ENCODE peak calls at places on chromosomes 13 and 19, in ten cellular contexts. One of them, this sample, is unnamed.

GRCh38 chr19:1270168-1270853 is 1.2 kb downstream of the CIRBP start:
- DNase-seq in naive thymus-derived CD8-positive, alpha-beta T cell: no peak
- DNase-seq in thoracic aorta: no peak
- DNase-seq in iris pigment epithelial cell: no peak
- DNase-seq in AG09319: no peak
- DNase-seq in sigmoid colon: no peak
- DNase-seq in tibial artery: no peak
- DNase-seq in amniotic stem cell: no peak
- DNase-seq in T-cell: peak
- DNase-seq in pons: no peak
- DNase-seq in this sample: no peak

GRCh38 chr13:49858183-49858856 is 65.8 kb upstream of the KPNA3 start:
- DNase-seq in naive thymus-derived CD8-positive, alpha-beta T cell: no peak
- DNase-seq in thoracic aorta: no peak
- DNase-seq in iris pigment epithelial cell: peak
- DNase-seq in AG09319: peak
- DNase-seq in sigmoid colon: no peak
- DNase-seq in tibial artery: no peak
- DNase-seq in amniotic stem cell: peak
- DNase-seq in T-cell: no peak
- DNase-seq in pons: no peak
- DNase-seq in this sample: no peak

GRCh38 chr19:54523403-54523802 is 20.8 kb downstream of the LAIR2 start:
- DNase-seq in naive thymus-derived CD8-positive, alpha-beta T cell: no peak
- DNase-seq in thoracic aorta: no peak
- DNase-seq in iris pigment epithelial cell: peak
- DNase-seq in AG09319: no peak
- DNase-seq in sigmoid colon: no peak
- DNase-seq in tibial artery: no peak
- DNase-seq in amniotic stem cell: no peak
- DNase-seq in T-cell: no peak
- DNase-seq in pons: peak
- DNase-seq in this sample: peak

GRCh38 chr19:41023193-41023592 is 32.1 kb downstream of the CYP2B6 start:
- DNase-seq in naive thymus-derived CD8-positive, alpha-beta T cell: no peak
- DNase-seq in thoracic aorta: no peak
- DNase-seq in iris pigment epithelial cell: no peak
- DNase-seq in AG09319: no peak
- DNase-seq in sigmoid colon: no peak
- DNase-seq in tibial artery: no peak
- DNase-seq in amniotic stem cell: no peak
- DNase-seq in T-cell: no peak
- DNase-seq in pons: no peak
- DNase-seq in this sample: no peak

GRCh38 chr19:29641597-29641996 is 23.7 kb upstream of the PLEKHF1 start:
- DNase-seq in naive thymus-derived CD8-positive, alpha-beta T cell: no peak
- DNase-seq in thoracic aorta: no peak
- DNase-seq in iris pigment epithelial cell: no peak
- DNase-seq in AG09319: no peak
- DNase-seq in sigmoid colon: no peak
- DNase-seq in tibial artery: no peak
- DNase-seq in amniotic stem cell: no peak
- DNase-seq in T-cell: no peak
- DNase-seq in pons: no peak
- DNase-seq in this sample: no peak

GRCh38 chr13:93786846-93787245 is 560.2 kb downstream of the GPC6 start:
- DNase-seq in naive thymus-derived CD8-positive, alpha-beta T cell: no peak
- DNase-seq in thoracic aorta: no peak
- DNase-seq in iris pigment epithelial cell: peak
- DNase-seq in AG09319: no peak
- DNase-seq in sigmoid colon: no peak
- DNase-seq in tibial artery: no peak
- DNase-seq in amniotic stem cell: no peak
- DNase-seq in T-cell: no peak
- DNase-seq in pons: no peak
- DNase-seq in this sample: no peak

GRCh38 chr13:49308104-49308875 is 60.6 kb downstream of the CDADC1 start:
- DNase-seq in naive thymus-derived CD8-positive, alpha-beta T cell: no peak
- DNase-seq in thoracic aorta: peak
- DNase-seq in iris pigment epithelial cell: peak
- DNase-seq in AG09319: peak
- DNase-seq in sigmoid colon: peak
- DNase-seq in tibial artery: peak
- DNase-seq in amniotic stem cell: no peak
- DNase-seq in T-cell: no peak
- DNase-seq in pons: peak
- DNase-seq in this sample: peak

GRCh38 chr13:23723463-23723862 is 153.3 kb downstream of the TNFRSF19 start:
- DNase-seq in naive thymus-derived CD8-positive, alpha-beta T cell: no peak
- DNase-seq in thoracic aorta: no peak
- DNase-seq in iris pigment epithelial cell: no peak
- DNase-seq in AG09319: no peak
- DNase-seq in sigmoid colon: no peak
- DNase-seq in tibial artery: no peak
- DNase-seq in amniotic stem cell: no peak
- DNase-seq in T-cell: no peak
- DNase-seq in pons: no peak
- DNase-seq in this sample: no peak

GRCh38 chr19:15300533-15301194 is 31.7 kb downstream of the BRD4 start:
- DNase-seq in naive thymus-derived CD8-positive, alpha-beta T cell: no peak
- DNase-seq in thoracic aorta: no peak
- DNase-seq in iris pigment epithelial cell: peak
- DNase-seq in AG09319: peak
- DNase-seq in sigmoid colon: no peak
- DNase-seq in tibial artery: no peak
- DNase-seq in amniotic stem cell: no peak
- DNase-seq in T-cell: no peak
- DNase-seq in pons: no peak
- DNase-seq in this sample: no peak

GRCh38 chr19:38395381-38396127 is 7.1 kb downstream of the SPRED3 start:
- DNase-seq in naive thymus-derived CD8-positive, alpha-beta T cell: no peak
- DNase-seq in thoracic aorta: no peak
- DNase-seq in iris pigment epithelial cell: no peak
- DNase-seq in AG09319: no peak
- DNase-seq in sigmoid colon: no peak
- DNase-seq in tibial artery: no peak
- DNase-seq in amniotic stem cell: no peak
- DNase-seq in T-cell: peak
- DNase-seq in pons: no peak
- DNase-seq in this sample: no peak

GRCh38 chr13:112616586-112617381 is 28.8 kb upstream of the TUBGCP3 start:
- DNase-seq in naive thymus-derived CD8-positive, alpha-beta T cell: no peak
- DNase-seq in thoracic aorta: no peak
- DNase-seq in iris pigment epithelial cell: peak
- DNase-seq in AG09319: peak
- DNase-seq in sigmoid colon: no peak
- DNase-seq in tibial artery: no peak
- DNase-seq in amniotic stem cell: no peak
- DNase-seq in T-cell: no peak
- DNase-seq in pons: peak
- DNase-seq in this sample: peak

GRCh38 chr19:43687660-43687997 is 17.7 kb upstream of the PLAUR start:
- DNase-seq in naive thymus-derived CD8-positive, alpha-beta T cell: no peak
- DNase-seq in thoracic aorta: no peak
- DNase-seq in iris pigment epithelial cell: no peak
- DNase-seq in AG09319: no peak
- DNase-seq in sigmoid colon: no peak
- DNase-seq in tibial artery: no peak
- DNase-seq in amniotic stem cell: no peak
- DNase-seq in T-cell: no peak
- DNase-seq in pons: no peak
- DNase-seq in this sample: no peak

GRCh38 chr19:47035127-47035494 is 13.3 kb downstream of the TMEM160 start:
- DNase-seq in naive thymus-derived CD8-positive, alpha-beta T cell: no peak
- DNase-seq in thoracic aorta: no peak
- DNase-seq in iris pigment epithelial cell: no peak
- DNase-seq in AG09319: no peak
- DNase-seq in sigmoid colon: no peak
- DNase-seq in tibial artery: no peak
- DNase-seq in amniotic stem cell: no peak
- DNase-seq in T-cell: no peak
- DNase-seq in pons: no peak
- DNase-seq in this sample: no peak

GRCh38 chr13:48411281-48412099 is 1.4 kb downstream of the LPAR6 start:
- DNase-seq in naive thymus-derived CD8-positive, alpha-beta T cell: no peak
- DNase-seq in thoracic aorta: no peak
- DNase-seq in iris pigment epithelial cell: no peak
- DNase-seq in AG09319: no peak
- DNase-seq in sigmoid colon: no peak
- DNase-seq in tibial artery: no peak
- DNase-seq in amniotic stem cell: no peak
- DNase-seq in T-cell: peak
- DNase-seq in pons: no peak
- DNase-seq in this sample: peak

GRCh38 chr13:104953588-104953987 is 1581.9 kb downstream of the EFNB2 start:
- DNase-seq in naive thymus-derived CD8-positive, alpha-beta T cell: no peak
- DNase-seq in thoracic aorta: no peak
- DNase-seq in iris pigment epithelial cell: peak
- DNase-seq in AG09319: no peak
- DNase-seq in sigmoid colon: no peak
- DNase-seq in tibial artery: no peak
- DNase-seq in amniotic stem cell: peak
- DNase-seq in T-cell: no peak
- DNase-seq in pons: no peak
- DNase-seq in this sample: no peak

GRCh38 chr13:20053016-20053415 is 94.5 kb downstream of the ZMYM2 start:
- DNase-seq in naive thymus-derived CD8-positive, alpha-beta T cell: no peak
- DNase-seq in thoracic aorta: no peak
- DNase-seq in iris pigment epithelial cell: no peak
- DNase-seq in AG09319: no peak
- DNase-seq in sigmoid colon: no peak
- DNase-seq in tibial artery: no peak
- DNase-seq in amniotic stem cell: no peak
- DNase-seq in T-cell: no peak
- DNase-seq in pons: no peak
- DNase-seq in this sample: no peak

GRCh38 chr19:31483226-31483857 is 134.1 kb upstream of the TSHZ3 start:
- DNase-seq in naive thymus-derived CD8-positive, alpha-beta T cell: no peak
- DNase-seq in thoracic aorta: no peak
- DNase-seq in iris pigment epithelial cell: no peak
- DNase-seq in AG09319: no peak
- DNase-seq in sigmoid colon: no peak
- DNase-seq in tibial artery: no peak
- DNase-seq in amniotic stem cell: no peak
- DNase-seq in T-cell: no peak
- DNase-seq in pons: no peak
- DNase-seq in this sample: no peak

This sample was measured in endothelial cell of umbilical vein.